ENCODE peak calls at places on chromosomes 2 and 18, in five cellular contexts. V, Y, L, Q and G are unnamed samples.

GRCh38 chr2:209591021-209591420 is 167.2 kb downstream of the MAP2 start:
- DNase-seq in V (no peak), Y (no peak), L (no peak), Q (no peak), G (no peak)

GRCh38 chr2:109699646-109700045 is 85.5 kb downstream of the SOWAHC start:
- DNase-seq in V (peak), Y (peak), L (peak), Q (peak), G (no peak)

GRCh38 chr2:42800981-42801380 is 8.6 kb upstream of the HAAO start:
- DNase-seq in V (no peak), Y (no peak), L (peak), Q (no peak), G (no peak)

GRCh38 chr2:131425191-131426021 is 50.5 kb upstream of the TUBA3D start:
- DNase-seq in V (no peak), Y (peak), L (no peak), Q (no peak), G (no peak)

GRCh38 chr18:76988827-76989646 is 143.5 kb downstream of the MBP start:
- DNase-seq in V (no peak), Y (no peak), L (no peak), Q (no peak), G (no peak)

GRCh38 chr2:70068119-70068518 is 19.2 kb upstream of the PCBP1 start:
- DNase-seq in V (no peak), Y (no peak), L (no peak), Q (no peak), G (no peak)

GRCh38 chr2:191218292-191218898 is 26.8 kb upstream of the MYO1B start:
- DNase-seq in V (peak), Y (peak), L (peak), Q (peak), G (no peak)

GRCh38 chr2:172674034-172674967 is 61.3 kb upstream of the RAPGEF4 start:
- DNase-seq in V (peak), Y (peak), L (peak), Q (peak), G (peak)

GRCh38 chr2:86176583-86176982 is 18.7 kb downstream of the IMMT start:
- DNase-seq in V (no peak), Y (no peak), L (no peak), Q (no peak), G (peak)

GRCh38 chr2:155145758-155146229 is 447.3 kb downstream of the KCNJ3 start:
- DNase-seq in V (no peak), Y (no peak), L (no peak), Q (no peak), G (no peak)

GRCh38 chr18:49371786-49372185 is 88.7 kb downstream of the DYM start:
- DNase-seq in V (no peak), Y (no peak), L (no peak), Q (no peak), G (no peak)

GRCh38 chr2:42917374-42918017 is 125.1 kb upstream of the HAAO start:
- DNase-seq in V (peak), Y (no peak), L (peak), Q (peak), G (no peak)

GRCh38 chr2:262117-262516 is 1.7 kb downstream of the SH3YL1 start:
- DNase-seq in V (no peak), Y (no peak), L (no peak), Q (no peak), G (no peak)

GRCh38 chr2:259789-260331 is 4.0 kb downstream of the SH3YL1 start:
- DNase-seq in V (no peak), Y (no peak), L (no peak), Q (no peak), G (no peak)

GRCh38 chr2:258933-259332 is 4.9 kb downstream of the SH3YL1 start:
- DNase-seq in V (no peak), Y (no peak), L (no peak), Q (no peak), G (no peak)

GRCh38 chr2:263022-263738 is 652 bp downstream of the SH3YL1 start:
- DNase-seq in V (peak), Y (peak), L (no peak), Q (no peak), G (no peak)

GRCh38 chr2:260507-261161 is 3.2 kb downstream of the SH3YL1 start:
- DNase-seq in V (no peak), Y (peak), L (peak), Q (no peak), G (no peak)
- H3K4me3 ChIP-seq in V (no peak), Y (no peak), L (no peak), Q (no peak), G (no peak)

DNA sequence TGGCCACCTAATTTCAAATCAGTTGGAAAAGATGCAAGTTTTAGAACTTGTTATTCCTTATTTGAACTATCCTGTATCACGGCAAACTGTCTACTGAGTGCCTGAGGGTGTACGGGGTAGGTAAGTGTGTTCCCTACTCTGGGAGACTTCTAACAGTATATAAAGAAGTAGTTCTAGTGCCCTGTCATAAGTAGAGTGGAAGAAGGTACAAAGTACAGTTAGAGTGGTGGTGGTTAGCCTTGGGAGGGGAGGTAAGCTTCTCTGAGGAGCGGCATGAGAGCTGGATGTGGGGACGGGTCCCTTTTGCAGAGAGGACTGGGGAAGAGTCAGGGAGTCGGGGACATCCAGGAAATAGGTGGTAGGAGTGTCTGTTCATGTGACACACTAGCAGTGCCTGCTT is 48.5 kb downstream of the DGKD start:
- DNase-seq in V (peak), Y (no peak), L (no peak), Q (no peak), G (no peak)
- H3K4me3 ChIP-seq in V (no peak), Y (no peak), L (no peak), Q (no peak), G (no peak)

GRCh38 chr2:37319754-37320609 is 4.7 kb downstream of the PRKD3 start:
- DNase-seq in V (no peak), Y (no peak), L (no peak), Q (no peak), G (no peak)
- H3K4me3 ChIP-seq in V (no peak), Y (no peak), L (no peak), Q (no peak), G (no peak)

GRCh38 chr2:231737761-231738160 is 29.4 kb downstream of the PTMA start:
- DNase-seq in V (no peak), Y (no peak), L (no peak), Q (no peak), G (no peak)
- H3K4me3 ChIP-seq in V (no peak), Y (no peak), L (no peak), Q (no peak), G (no peak)

GRCh38 chr2:33136570-33136969 is 189.8 kb downstream of the LTBP1 start:
- DNase-seq in V (no peak), Y (no peak), L (peak), Q (peak), G (no peak)
- H3K4me3 ChIP-seq in V (no peak), Y (no peak), L (peak), Q (peak), G (peak)

DNA sequence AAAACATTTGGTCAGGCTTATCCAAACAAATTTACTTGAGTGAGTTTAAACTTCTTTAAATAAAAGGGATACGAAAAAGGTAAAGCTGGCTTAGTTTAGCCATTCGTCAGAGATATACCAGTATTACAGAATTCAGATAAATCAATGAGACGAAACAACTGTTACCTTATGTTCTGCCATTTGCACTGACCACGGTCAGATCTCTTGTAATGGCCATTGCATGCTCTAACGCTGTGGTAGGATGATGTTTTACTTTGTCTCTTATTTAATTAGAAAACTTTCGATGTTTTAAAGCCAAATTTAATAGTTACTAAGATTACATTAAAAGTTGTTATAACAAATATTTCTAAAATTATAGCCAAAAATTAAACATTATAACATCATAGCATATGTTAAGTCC is 1.5 kb downstream of the C18orf54 start:
- DNase-seq in V (no peak), Y (no peak), L (peak), Q (peak), G (no peak)
- H3K4me3 ChIP-seq in V (no peak), Y (peak), L (peak), Q (peak), G (peak)